ENCODE peak calls at places on chromosomes 6 and 20, in ten cellular contexts. One of them, this sample, is unnamed.

GRCh38 chr20:36569847-36570429 is 3.5 kb upstream of the TGIF2 start:
- DNase-seq in stimulated activated CD4-positive, alpha-beta T cell treated with anti-CD3 and anti-CD28 coated beads, Interleukin-1b, Interleukin-23, amount 100 ng/mL, for 1 hour: no peak
- DNase-seq in breast epithelium: no peak
- DNase-seq in osteoblast: peak
- DNase-seq in myocyte: peak
- DNase-seq in CD4-positive, alpha-beta T cell: no peak
- DNase-seq in midbrain: no peak
- DNase-seq in kidney tubule cell: no peak
- DNase-seq in neural crest cell: no peak
- DNase-seq in amniotic stem cell: peak
- DNase-seq in this sample: no peak

GRCh38 chr20:33202451-33202850 is 14.7 kb upstream of the BPIFA3 start:
- DNase-seq in stimulated activated CD4-positive, alpha-beta T cell treated with anti-CD3 and anti-CD28 coated beads, Interleukin-1b, Interleukin-23, amount 100 ng/mL, for 1 hour: no peak
- DNase-seq in breast epithelium: no peak
- DNase-seq in osteoblast: no peak
- DNase-seq in myocyte: no peak
- DNase-seq in CD4-positive, alpha-beta T cell: no peak
- DNase-seq in midbrain: no peak
- DNase-seq in kidney tubule cell: no peak
- DNase-seq in neural crest cell: no peak
- DNase-seq in amniotic stem cell: no peak
- DNase-seq in this sample: no peak

GRCh38 chr6:107941627-107942026 is 16.4 kb downstream of the SEC63 start:
- DNase-seq in stimulated activated CD4-positive, alpha-beta T cell treated with anti-CD3 and anti-CD28 coated beads, Interleukin-1b, Interleukin-23, amount 100 ng/mL, for 1 hour: no peak
- DNase-seq in breast epithelium: no peak
- DNase-seq in osteoblast: no peak
- DNase-seq in myocyte: no peak
- DNase-seq in CD4-positive, alpha-beta T cell: no peak
- DNase-seq in midbrain: no peak
- DNase-seq in kidney tubule cell: no peak
- DNase-seq in neural crest cell: no peak
- DNase-seq in amniotic stem cell: no peak
- DNase-seq in this sample: no peak

GRCh38 chr6:82057846-82058554 is 189.5 kb downstream of the IBTK start:
- DNase-seq in stimulated activated CD4-positive, alpha-beta T cell treated with anti-CD3 and anti-CD28 coated beads, Interleukin-1b, Interleukin-23, amount 100 ng/mL, for 1 hour: no peak
- DNase-seq in breast epithelium: no peak
- DNase-seq in osteoblast: no peak
- DNase-seq in myocyte: peak
- DNase-seq in CD4-positive, alpha-beta T cell: no peak
- DNase-seq in midbrain: peak
- DNase-seq in kidney tubule cell: no peak
- DNase-seq in neural crest cell: no peak
- DNase-seq in amniotic stem cell: no peak
- DNase-seq in this sample: peak

GRCh38 chr20:23399568-23400241 is 21.6 kb downstream of the NAPB start:
- DNase-seq in stimulated activated CD4-positive, alpha-beta T cell treated with anti-CD3 and anti-CD28 coated beads, Interleukin-1b, Interleukin-23, amount 100 ng/mL, for 1 hour: no peak
- DNase-seq in breast epithelium: no peak
- DNase-seq in osteoblast: no peak
- DNase-seq in myocyte: peak
- DNase-seq in CD4-positive, alpha-beta T cell: no peak
- DNase-seq in midbrain: no peak
- DNase-seq in kidney tubule cell: peak
- DNase-seq in neural crest cell: no peak
- DNase-seq in amniotic stem cell: no peak
- DNase-seq in this sample: no peak

GRCh38 chr20:33664762-33665144 is 2.0 kb upstream of the ACTL10 start:
- DNase-seq in stimulated activated CD4-positive, alpha-beta T cell treated with anti-CD3 and anti-CD28 coated beads, Interleukin-1b, Interleukin-23, amount 100 ng/mL, for 1 hour: no peak
- DNase-seq in breast epithelium: no peak
- DNase-seq in osteoblast: peak
- DNase-seq in myocyte: no peak
- DNase-seq in CD4-positive, alpha-beta T cell: no peak
- DNase-seq in midbrain: no peak
- DNase-seq in kidney tubule cell: no peak
- DNase-seq in neural crest cell: no peak
- DNase-seq in amniotic stem cell: no peak
- DNase-seq in this sample: no peak

GRCh38 chr20:48298851-48299484 is 513.7 kb upstream of the SULF2 start:
- DNase-seq in stimulated activated CD4-positive, alpha-beta T cell treated with anti-CD3 and anti-CD28 coated beads, Interleukin-1b, Interleukin-23, amount 100 ng/mL, for 1 hour: no peak
- DNase-seq in breast epithelium: no peak
- DNase-seq in osteoblast: no peak
- DNase-seq in myocyte: peak
- DNase-seq in CD4-positive, alpha-beta T cell: no peak
- DNase-seq in midbrain: peak
- DNase-seq in kidney tubule cell: peak
- DNase-seq in neural crest cell: no peak
- DNase-seq in amniotic stem cell: peak
- DNase-seq in this sample: peak

GRCh38 chr6:78967191-78967590 is 99.8 kb downstream of the IRAK1BP1 start:
- DNase-seq in stimulated activated CD4-positive, alpha-beta T cell treated with anti-CD3 and anti-CD28 coated beads, Interleukin-1b, Interleukin-23, amount 100 ng/mL, for 1 hour: no peak
- DNase-seq in breast epithelium: no peak
- DNase-seq in osteoblast: no peak
- DNase-seq in myocyte: no peak
- DNase-seq in CD4-positive, alpha-beta T cell: no peak
- DNase-seq in midbrain: no peak
- DNase-seq in kidney tubule cell: no peak
- DNase-seq in neural crest cell: no peak
- DNase-seq in amniotic stem cell: no peak
- DNase-seq in this sample: no peak

GRCh38 chr6:13953061-13953705 is 28.4 kb downstream of the RNF182 start:
- DNase-seq in stimulated activated CD4-positive, alpha-beta T cell treated with anti-CD3 and anti-CD28 coated beads, Interleukin-1b, Interleukin-23, amount 100 ng/mL, for 1 hour: no peak
- DNase-seq in breast epithelium: no peak
- DNase-seq in osteoblast: peak
- DNase-seq in myocyte: peak
- DNase-seq in CD4-positive, alpha-beta T cell: no peak
- DNase-seq in midbrain: no peak
- DNase-seq in kidney tubule cell: peak
- DNase-seq in neural crest cell: no peak
- DNase-seq in amniotic stem cell: no peak
- DNase-seq in this sample: no peak

GRCh38 chr20:5844063-5844681 is 94.0 kb downstream of the SHLD1 start:
- DNase-seq in stimulated activated CD4-positive, alpha-beta T cell treated with anti-CD3 and anti-CD28 coated beads, Interleukin-1b, Interleukin-23, amount 100 ng/mL, for 1 hour: peak
- DNase-seq in breast epithelium: no peak
- DNase-seq in osteoblast: peak
- DNase-seq in myocyte: peak
- DNase-seq in CD4-positive, alpha-beta T cell: peak
- DNase-seq in midbrain: no peak
- DNase-seq in kidney tubule cell: peak
- DNase-seq in neural crest cell: no peak
- DNase-seq in amniotic stem cell: no peak
- DNase-seq in this sample: no peak

GRCh38 chr6:24974182-24975171 is 38.7 kb upstream of the RIPOR2 start:
- DNase-seq in stimulated activated CD4-positive, alpha-beta T cell treated with anti-CD3 and anti-CD28 coated beads, Interleukin-1b, Interleukin-23, amount 100 ng/mL, for 1 hour: peak
- DNase-seq in breast epithelium: no peak
- DNase-seq in osteoblast: no peak
- DNase-seq in myocyte: no peak
- DNase-seq in CD4-positive, alpha-beta T cell: no peak
- DNase-seq in midbrain: no peak
- DNase-seq in kidney tubule cell: no peak
- DNase-seq in neural crest cell: no peak
- DNase-seq in amniotic stem cell: no peak
- DNase-seq in this sample: no peak

GRCh38 chr6:119129148-119129967 is 50.9 kb upstream of the FAM184A start:
- DNase-seq in stimulated activated CD4-positive, alpha-beta T cell treated with anti-CD3 and anti-CD28 coated beads, Interleukin-1b, Interleukin-23, amount 100 ng/mL, for 1 hour: no peak
- DNase-seq in breast epithelium: no peak
- DNase-seq in osteoblast: no peak
- DNase-seq in myocyte: peak
- DNase-seq in CD4-positive, alpha-beta T cell: no peak
- DNase-seq in midbrain: peak
- DNase-seq in kidney tubule cell: peak
- DNase-seq in neural crest cell: peak
- DNase-seq in amniotic stem cell: peak
- DNase-seq in this sample: no peak

GRCh38 chr20:60851826-60852704 is 400.0 kb upstream of the CDH4 start:
- DNase-seq in stimulated activated CD4-positive, alpha-beta T cell treated with anti-CD3 and anti-CD28 coated beads, Interleukin-1b, Interleukin-23, amount 100 ng/mL, for 1 hour: no peak
- DNase-seq in breast epithelium: no peak
- DNase-seq in osteoblast: no peak
- DNase-seq in myocyte: no peak
- DNase-seq in CD4-positive, alpha-beta T cell: no peak
- DNase-seq in midbrain: no peak
- DNase-seq in kidney tubule cell: peak
- DNase-seq in neural crest cell: peak
- DNase-seq in amniotic stem cell: no peak
- DNase-seq in this sample: no peak

GRCh38 chr6:168217216-168217879 is 102.2 kb downstream of the DACT2 start:
- DNase-seq in stimulated activated CD4-positive, alpha-beta T cell treated with anti-CD3 and anti-CD28 coated beads, Interleukin-1b, Interleukin-23, amount 100 ng/mL, for 1 hour: no peak
- DNase-seq in breast epithelium: no peak
- DNase-seq in osteoblast: no peak
- DNase-seq in myocyte: no peak
- DNase-seq in CD4-positive, alpha-beta T cell: no peak
- DNase-seq in midbrain: no peak
- DNase-seq in kidney tubule cell: no peak
- DNase-seq in neural crest cell: no peak
- DNase-seq in amniotic stem cell: no peak
- DNase-seq in this sample: no peak

GRCh38 chr6:118344014-118344670 is 204.0 kb upstream of the PLN start:
- DNase-seq in stimulated activated CD4-positive, alpha-beta T cell treated with anti-CD3 and anti-CD28 coated beads, Interleukin-1b, Interleukin-23, amount 100 ng/mL, for 1 hour: no peak
- DNase-seq in breast epithelium: no peak
- DNase-seq in osteoblast: peak
- DNase-seq in myocyte: no peak
- DNase-seq in CD4-positive, alpha-beta T cell: no peak
- DNase-seq in midbrain: no peak
- DNase-seq in kidney tubule cell: no peak
- DNase-seq in neural crest cell: no peak
- DNase-seq in amniotic stem cell: no peak
- DNase-seq in this sample: no peak

GRCh38 chr20:8860011-8860495 is 208.8 kb upstream of the PLCB4 start:
- DNase-seq in stimulated activated CD4-positive, alpha-beta T cell treated with anti-CD3 and anti-CD28 coated beads, Interleukin-1b, Interleukin-23, amount 100 ng/mL, for 1 hour: no peak
- DNase-seq in breast epithelium: no peak
- DNase-seq in osteoblast: peak
- DNase-seq in myocyte: peak
- DNase-seq in CD4-positive, alpha-beta T cell: no peak
- DNase-seq in midbrain: no peak
- DNase-seq in kidney tubule cell: peak
- DNase-seq in neural crest cell: no peak
- DNase-seq in amniotic stem cell: peak
- DNase-seq in this sample: no peak

GRCh38 chr6:130776287-130776925 is 50.8 kb upstream of the SMLR1 start:
- DNase-seq in stimulated activated CD4-positive, alpha-beta T cell treated with anti-CD3 and anti-CD28 coated beads, Interleukin-1b, Interleukin-23, amount 100 ng/mL, for 1 hour: no peak
- DNase-seq in breast epithelium: no peak
- DNase-seq in osteoblast: no peak
- DNase-seq in myocyte: no peak
- DNase-seq in CD4-positive, alpha-beta T cell: no peak
- DNase-seq in midbrain: no peak
- DNase-seq in kidney tubule cell: no peak
- DNase-seq in neural crest cell: no peak
- DNase-seq in amniotic stem cell: no peak
- DNase-seq in this sample: no peak

GRCh38 chr20:24379116-24379927 is 90.1 kb upstream of the SYNDIG1 start:
- DNase-seq in stimulated activated CD4-positive, alpha-beta T cell treated with anti-CD3 and anti-CD28 coated beads, Interleukin-1b, Interleukin-23, amount 100 ng/mL, for 1 hour: no peak
- DNase-seq in breast epithelium: no peak
- DNase-seq in osteoblast: no peak
- DNase-seq in myocyte: no peak
- DNase-seq in CD4-positive, alpha-beta T cell: no peak
- DNase-seq in midbrain: peak
- DNase-seq in kidney tubule cell: peak
- DNase-seq in neural crest cell: no peak
- DNase-seq in amniotic stem cell: no peak
- DNase-seq in this sample: no peak

GRCh38 chr6:32060966-32061655 is 22.9 kb downstream of the CYP21A2 start:
- DNase-seq in stimulated activated CD4-positive, alpha-beta T cell treated with anti-CD3 and anti-CD28 coated beads, Interleukin-1b, Interleukin-23, amount 100 ng/mL, for 1 hour: no peak
- DNase-seq in breast epithelium: no peak
- DNase-seq in osteoblast: no peak
- DNase-seq in myocyte: peak
- DNase-seq in CD4-positive, alpha-beta T cell: no peak
- DNase-seq in midbrain: no peak
- DNase-seq in kidney tubule cell: no peak
- DNase-seq in neural crest cell: no peak
- DNase-seq in amniotic stem cell: no peak
- DNase-seq in this sample: no peak

GRCh38 chr20:32333988-32334885 is 23.9 kb upstream of the ASXL1 start:
- DNase-seq in stimulated activated CD4-positive, alpha-beta T cell treated with anti-CD3 and anti-CD28 coated beads, Interleukin-1b, Interleukin-23, amount 100 ng/mL, for 1 hour: no peak
- DNase-seq in breast epithelium: no peak
- DNase-seq in osteoblast: no peak
- DNase-seq in myocyte: no peak
- DNase-seq in CD4-positive, alpha-beta T cell: peak
- DNase-seq in midbrain: no peak
- DNase-seq in kidney tubule cell: peak
- DNase-seq in neural crest cell: no peak
- DNase-seq in amniotic stem cell: no peak
- DNase-seq in this sample: no peak

GRCh38 chr6:116624036-116624805 is 7.9 kb downstream of the RSPH4A start:
- DNase-seq in stimulated activated CD4-positive, alpha-beta T cell treated with anti-CD3 and anti-CD28 coated beads, Interleukin-1b, Interleukin-23, amount 100 ng/mL, for 1 hour: no peak
- DNase-seq in breast epithelium: no peak
- DNase-seq in osteoblast: no peak
- DNase-seq in myocyte: no peak
- DNase-seq in CD4-positive, alpha-beta T cell: no peak
- DNase-seq in midbrain: no peak
- DNase-seq in kidney tubule cell: peak
- DNase-seq in neural crest cell: no peak
- DNase-seq in amniotic stem cell: no peak
- DNase-seq in this sample: no peak

GRCh38 chr20:5100684-5101347 is 18.9 kb downstream of the PCNA start:
- DNase-seq in stimulated activated CD4-positive, alpha-beta T cell treated with anti-CD3 and anti-CD28 coated beads, Interleukin-1b, Interleukin-23, amount 100 ng/mL, for 1 hour: peak
- DNase-seq in breast epithelium: peak
- DNase-seq in osteoblast: peak
- DNase-seq in myocyte: peak
- DNase-seq in CD4-positive, alpha-beta T cell: peak
- DNase-seq in midbrain: peak
- DNase-seq in kidney tubule cell: peak
- DNase-seq in neural crest cell: peak
- DNase-seq in amniotic stem cell: peak
- DNase-seq in this sample: peak

GRCh38 chr20:2814587-2815051 is at the start of gene C20orf141:
- DNase-seq in stimulated activated CD4-positive, alpha-beta T cell treated with anti-CD3 and anti-CD28 coated beads, Interleukin-1b, Interleukin-23, amount 100 ng/mL, for 1 hour: no peak
- DNase-seq in breast epithelium: no peak
- DNase-seq in osteoblast: peak
- DNase-seq in myocyte: peak
- DNase-seq in CD4-positive, alpha-beta T cell: no peak
- DNase-seq in midbrain: no peak
- DNase-seq in kidney tubule cell: peak
- DNase-seq in neural crest cell: no peak
- DNase-seq in amniotic stem cell: peak
- DNase-seq in this sample: no peak

GRCh38 chr6:144543006-144543871 is 258.1 kb downstream of the UTRN start:
- DNase-seq in stimulated activated CD4-positive, alpha-beta T cell treated with anti-CD3 and anti-CD28 coated beads, Interleukin-1b, Interleukin-23, amount 100 ng/mL, for 1 hour: no peak
- DNase-seq in breast epithelium: no peak
- DNase-seq in osteoblast: peak
- DNase-seq in myocyte: peak
- DNase-seq in CD4-positive, alpha-beta T cell: no peak
- DNase-seq in midbrain: no peak
- DNase-seq in kidney tubule cell: peak
- DNase-seq in neural crest cell: no peak
- DNase-seq in amniotic stem cell: no peak
- DNase-seq in this sample: no peak

GRCh38 chr20:60820918-60821317 is 431.1 kb upstream of the CDH4 start:
- DNase-seq in stimulated activated CD4-positive, alpha-beta T cell treated with anti-CD3 and anti-CD28 coated beads, Interleukin-1b, Interleukin-23, amount 100 ng/mL, for 1 hour: no peak
- DNase-seq in breast epithelium: no peak
- DNase-seq in osteoblast: no peak
- DNase-seq in myocyte: no peak
- DNase-seq in CD4-positive, alpha-beta T cell: no peak
- DNase-seq in midbrain: no peak
- DNase-seq in kidney tubule cell: no peak
- DNase-seq in neural crest cell: no peak
- DNase-seq in amniotic stem cell: no peak
- DNase-seq in this sample: no peak

GRCh38 chr20:23049201-23049932 is at the start of gene THBD:
- DNase-seq in stimulated activated CD4-positive, alpha-beta T cell treated with anti-CD3 and anti-CD28 coated beads, Interleukin-1b, Interleukin-23, amount 100 ng/mL, for 1 hour: no peak
- DNase-seq in breast epithelium: peak
- DNase-seq in osteoblast: no peak
- DNase-seq in myocyte: peak
- DNase-seq in CD4-positive, alpha-beta T cell: no peak
- DNase-seq in midbrain: no peak
- DNase-seq in kidney tubule cell: peak
- DNase-seq in neural crest cell: no peak
- DNase-seq in amniotic stem cell: peak
- DNase-seq in this sample: no peak

GRCh38 chr20:37245671-37246237 is 15.9 kb downstream of the GHRH start:
- DNase-seq in stimulated activated CD4-positive, alpha-beta T cell treated with anti-CD3 and anti-CD28 coated beads, Interleukin-1b, Interleukin-23, amount 100 ng/mL, for 1 hour: no peak
- DNase-seq in breast epithelium: no peak
- DNase-seq in osteoblast: no peak
- DNase-seq in myocyte: no peak
- DNase-seq in CD4-positive, alpha-beta T cell: no peak
- DNase-seq in midbrain: no peak
- DNase-seq in kidney tubule cell: no peak
- DNase-seq in neural crest cell: no peak
- DNase-seq in amniotic stem cell: no peak
- DNase-seq in this sample: no peak

GRCh38 chr6:134908906-134909516 is 40.9 kb downstream of the ALDH8A1 start:
- DNase-seq in stimulated activated CD4-positive, alpha-beta T cell treated with anti-CD3 and anti-CD28 coated beads, Interleukin-1b, Interleukin-23, amount 100 ng/mL, for 1 hour: no peak
- DNase-seq in breast epithelium: no peak
- DNase-seq in osteoblast: peak
- DNase-seq in myocyte: peak
- DNase-seq in CD4-positive, alpha-beta T cell: no peak
- DNase-seq in midbrain: no peak
- DNase-seq in kidney tubule cell: peak
- DNase-seq in neural crest cell: no peak
- DNase-seq in amniotic stem cell: peak
- DNase-seq in this sample: no peak

This sample was measured in NCI-H1048.